ENCODE peak calls at places on chromosomes 12 and 14, in six cellular contexts. K is hepatocyte, I is fibroblast of lung, B is PC-9, Z is GM23248, P is neural progenitor cell. N is an unnamed sample. For H3K36me3, the result is how much of the 10 kb centered on the place peaks cover.

GRCh38 chr14:37658174-37658573 is 62.7 kb downstream of the TTC6 start:
- DNase-seq in Z (no peak), P (no peak), B (no peak), K (no peak), I (no peak), N (no peak)

GRCh38 chr14:77313374-77313773 is 7.3 kb downstream of the POMT2 start:
- DNase-seq in I (no peak), K (no peak), B (no peak), P (no peak), Z (no peak), N (no peak)

GRCh38 chr12:95548539-95549391 is 2.5 kb downstream of the USP44 start:
- DNase-seq in B (no peak), I (peak), Z (peak), P (peak), K (peak), N (no peak)

GRCh38 chr12:119914666-119915065 is 37.5 kb upstream of the CIT start:
- DNase-seq in I (no peak), B (peak), Z (no peak), P (no peak), K (no peak), N (no peak)

GRCh38 chr12:58528266-58528665 is 392.0 kb downstream of the LRIG3 start:
- DNase-seq in B (no peak), Z (no peak), I (no peak), P (no peak), K (no peak), N (no peak)

GRCh38 chr14:92733007-92733406 is 15.4 kb downstream of the LGMN start:
- DNase-seq in K (no peak), I (no peak), B (no peak), P (no peak), Z (no peak), N (no peak)

GRCh38 chr12:82685721-82686222 is 934 bp upstream of the TMTC2 start:
- DNase-seq in Z (peak), P (peak), B (peak), I (peak), K (peak), N (peak)

GRCh38 chr14:81453166-81453766 is 53.1 kb upstream of the STON2 start:
- DNase-seq in K (peak), Z (peak), B (no peak), I (peak), P (peak), N (peak)

GRCh38 chr14:100432652-100433427 is 109.7 kb downstream of the SLC25A47 start:
- DNase-seq in K (no peak), B (no peak), P (no peak), Z (no peak), I (no peak), N (no peak)

GRCh38 chr12:114764516-114764915 is 80.5 kb upstream of the TBX3 start:
- DNase-seq in K (no peak), P (peak), Z (no peak), B (no peak), I (peak), N (no peak)

GRCh38 chr12:6367065-6367968 is 8.0 kb downstream of the SCNN1A start:
- DNase-seq in P (no peak), K (no peak), I (peak), Z (no peak), B (no peak), N (no peak)

GRCh38 chr14:50026396-50026795 is 90.0 kb downstream of the VCPKMT start:
- DNase-seq in I (no peak), P (no peak), K (no peak), B (no peak), Z (no peak), N (no peak)

GRCh38 chr14:37453985-37454384 is 141.1 kb downstream of the FOXA1 start:
- DNase-seq in B (no peak), Z (no peak), I (no peak), K (no peak), P (no peak), N (no peak)

GRCh38 chr12:132464820-132465219 is 25.1 kb upstream of the FBRSL1 start:
- DNase-seq in B (no peak), Z (no peak), K (no peak), I (no peak), P (no peak), N (no peak)

GRCh38 chr12:77609016-77609415 is 221.7 kb upstream of the NAV3 start:
- DNase-seq in B (no peak), Z (no peak), I (no peak), P (no peak), K (no peak), N (no peak)

GRCh38 chr12:30440826-30441602 is 254.7 kb downstream of the IPO8 start:
- DNase-seq in K (peak), I (peak), B (no peak), P (peak), Z (peak), N (no peak)

GRCh38 chr12:47039756-47040155 is 39.7 kb upstream of the PCED1B start:
- DNase-seq in P (no peak), Z (no peak), B (no peak), I (no peak), K (no peak), N (no peak)

GRCh38 chr14:55249423-55249822 is 21.8 kb upstream of the FBXO34 start:
- DNase-seq in K (peak), P (no peak), Z (peak), I (peak), B (no peak), N (no peak)

GRCh38 chr14:50249118-50249775 is 17.9 kb upstream of the SOS2 start:
- DNase-seq in Z (no peak), B (no peak), K (no peak), I (no peak), P (no peak), N (no peak)

GRCh38 chr12:57965766-57966165 is 24.4 kb downstream of the ATP23 start:
- DNase-seq in K (no peak), I (no peak), B (no peak), Z (no peak), P (no peak), N (no peak)

GRCh38 chr14:95313707-95314106 is 6.0 kb downstream of the CLMN start:
- DNase-seq in B (peak), K (peak), P (no peak), I (peak), Z (peak), N (peak)

GRCh38 chr14:60508707-60509437 is at the start of gene SIX6:
- DNase-seq in Z (peak), B (no peak), I (no peak), P (peak), K (peak), N (no peak)

GRCh38 chr12:53493610-53494391 is 5.5 kb downstream of the MAP3K12 start:
- DNase-seq in B (peak), Z (no peak), I (no peak), K (no peak), P (peak), N (no peak)

GRCh38 chr12:132163041-132163910 is 19.0 kb downstream of the NOC4L start:
- DNase-seq in K (no peak), Z (no peak), I (no peak), B (no peak), P (no peak), N (no peak)

GRCh38 chr14:94307410-94307992 is 14.4 kb upstream of the SERPINA10 start:
- DNase-seq in I (no peak), K (peak), Z (no peak), P (peak), B (no peak), N (peak)

GRCh38 chr12:104219361-104219892 is 3.8 kb downstream of the TXNRD1 start:
- DNase-seq in Z (peak), P (no peak), B (peak), K (peak), I (peak), N (peak)

GRCh38 chr12:23510484-23510883 is 439.0 kb downstream of the SOX5 start:
- DNase-seq in Z (no peak), I (no peak), K (no peak), P (no peak), B (no peak), N (no peak)

GRCh38 chr12:87801860-87802720 is 227.1 kb downstream of the C12orf50 start:
- DNase-seq in Z (peak), P (no peak), B (no peak), I (peak), K (no peak), N (no peak)

GRCh38 chr14:82710257-82710841 is 1176.7 kb upstream of the SEL1L start:
- DNase-seq in I (peak), Z (peak), K (peak), P (peak), B (peak), N (peak)

GRCh38 chr12:53966070-53966384 is 6.9 kb upstream of the HOXC11 start:
- DNase-seq in B (no peak), Z (no peak), I (no peak), K (no peak), P (no peak), N (no peak)

GRCh38 chr14:92417759-92418158 is 94.8 kb downstream of the SLC24A4 start:
- DNase-seq in I (no peak), Z (no peak), B (no peak), P (no peak), K (no peak), N (no peak)

GRCh38 chr12:6115389-6115788 is 9.1 kb downstream of the VWF start:
- DNase-seq in B (no peak), I (no peak), Z (no peak), K (no peak), P (no peak), N (no peak)

GRCh38 chr14:21255385-21256101 is 13.7 kb downstream of the HNRNPC start:
- DNase-seq in P (no peak), K (no peak), B (no peak), I (no peak), Z (peak), N (no peak)

GRCh38 chr12:95608252-95609033 is 57.2 kb upstream of the USP44 start:
- DNase-seq in K (peak), B (peak), I (peak), P (no peak), Z (peak), N (peak)

GRCh38 chr12:16389594-16389993 is 42.1 kb downstream of the MGST1 start:
- DNase-seq in I (peak), P (no peak), K (peak), Z (peak), B (no peak), N (peak)

GRCh38 chr14:58356268-58356667 is 39.5 kb upstream of the TOMM20L start:
- DNase-seq in K (no peak), P (no peak), B (no peak), Z (no peak), I (peak), N (no peak)

GRCh38 chr14:94355191-94355794 is 32.2 kb upstream of the SERPINA6 start:
- DNase-seq in B (no peak), P (peak), K (peak), Z (no peak), I (peak), N (peak)

GRCh38 chr12:57836442-57837375 is 9.8 kb downstream of the CTDSP2 start:
- DNase-seq in B (no peak), P (peak), K (peak), Z (peak), I (peak), N (peak)

DNA sequence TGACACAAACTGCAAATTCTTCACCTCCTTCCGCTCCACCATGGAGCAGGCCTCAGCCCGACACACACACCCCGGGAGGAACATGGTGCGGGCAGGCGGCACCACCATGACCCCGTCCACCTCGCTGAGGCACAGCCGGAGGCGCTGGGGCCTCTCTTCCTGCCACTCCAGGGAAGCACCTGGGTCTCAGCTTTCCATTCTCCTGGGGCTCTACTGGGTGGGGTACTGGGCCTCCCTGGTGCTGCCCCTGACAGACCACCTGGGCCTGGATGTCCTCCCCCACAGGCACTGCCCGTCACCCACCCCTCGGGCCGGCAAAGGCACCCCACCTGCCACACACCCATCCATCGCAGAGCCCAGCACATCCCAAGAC is 9.9 kb downstream of the AKT1 start:
- DNase-seq in P (no peak), K (no peak), Z (no peak), B (no peak), I (no peak), N (no peak)
- H3K36me3 ChIP-seq in P (under half), K (under half), Z (under half), B (under half), I (under half), N (under half)

GRCh38 chr12:48972213-48973021 is 882 bp upstream of the WNT10B start:
- DNase-seq in I (peak), Z (peak), K (no peak), P (no peak), B (no peak), N (peak)
- TF ChIP-seq EZH2 in I (peak), Z (no peak), K (peak), P (peak), B (no peak), N (peak)

GRCh38 chr12:27673285-27673684 is 23.0 kb upstream of the REP15 start:
- DNase-seq in B (no peak), K (no peak), Z (no peak), I (no peak), P (no peak), N (no peak)
- H3K36me3 ChIP-seq in B (under half), K (under half), Z (half or more), I (under half), P (under half), N (under half)

GRCh38 chr12:122166422-122167327 is 7.3 kb downstream of the IL31 start:
- DNase-seq in Z (no peak), K (no peak), I (no peak), B (no peak), P (no peak), N (no peak)
- TF ChIP-seq EZH2 in Z (no peak), K (no peak), I (no peak), B (no peak), P (no peak), N (no peak)

GRCh38 chr12:71648537-71648936 is 15.1 kb downstream of the ZFC3H1 start:
- DNase-seq in B (peak), K (no peak), P (no peak), I (no peak), Z (no peak), N (no peak)
- H3K36me3 ChIP-seq in B (half or more), K (under half), P (under half), I (under half), Z (half or more), N (under half)

GRCh38 chr14:24334431-24335271 is at the start of gene ADCY4:
- DNase-seq in B (no peak), I (no peak), Z (peak), K (no peak), P (peak), N (no peak)
- TF ChIP-seq EZH2 in B (no peak), I (peak), Z (no peak), K (peak), P (peak), N (peak)